ENCODE peak calls at places on chromosomes 5 and 9, in four cellular contexts. V is adipocyte; Y is NCI-H1417; I is CD4-positive, alpha-beta memory T cell. L is an unnamed sample.

GRCh38 chr5:144125163-144125726 is 45.2 kb downstream of the YIPF5 start:
- DNase-seq in I (no peak), Y (no peak), V (peak), L (no peak)

GRCh38 chr9:131605770-131606590 is 60.7 kb downstream of the PRRT1B start:
- DNase-seq in I (no peak), V (no peak), Y (no peak), L (no peak)

GRCh38 chr5:139243425-139243965 is 45.3 kb upstream of the SIL1 start:
- DNase-seq in Y (no peak), I (no peak), V (no peak), L (no peak)

GRCh38 chr5:132662925-132663770 is 5.2 kb downstream of the IL13 start:
- DNase-seq in Y (no peak), I (peak), V (peak), L (no peak)

GRCh38 chr9:132440769-132441168 is 30.8 kb downstream of the CFAP77 start:
- DNase-seq in V (no peak), I (no peak), Y (no peak), L (no peak)

GRCh38 chr9:36486454-36486932 is 86.2 kb upstream of the MELK start:
- DNase-seq in Y (no peak), V (peak), I (peak), L (no peak)

GRCh38 chr5:172106511-172107356 is 81.3 kb downstream of the STK10 start:
- DNase-seq in Y (peak), V (peak), I (peak), L (peak)

GRCh38 chr9:120394058-120394669 is 185.8 kb downstream of the CDK5RAP2 start:
- DNase-seq in I (no peak), V (peak), Y (no peak), L (no peak)

GRCh38 chr9:7315746-7316457 is 483.7 kb downstream of the DMAC1 start:
- DNase-seq in I (no peak), V (no peak), Y (no peak), L (no peak)

GRCh38 chr9:136787690-136788400 is 3.3 kb upstream of the TMEM141 start:
- DNase-seq in Y (peak), V (peak), I (peak), L (peak)

GRCh38 chr5:1479581-1480188 is 34.4 kb upstream of the SLC6A3 start:
- DNase-seq in I (no peak), V (peak), Y (no peak), L (peak)

GRCh38 chr9:19481971-19482404 is 73.2 kb downstream of the ACER2 start:
- DNase-seq in Y (no peak), V (no peak), I (no peak), L (no peak)

GRCh38 chr5:91359957-91360609 is 23.0 kb downstream of the ARRDC3 start:
- DNase-seq in V (no peak), I (no peak), Y (no peak), L (no peak)

GRCh38 chr9:123687246-123687721 is 242.6 kb downstream of the DENND1A start:
- DNase-seq in V (no peak), Y (peak), I (no peak), L (no peak)

GRCh38 chr5:42970636-42971559 is 69.2 kb downstream of the ANXA2R start:
- DNase-seq in Y (no peak), I (no peak), V (no peak), L (no peak)

GRCh38 chr5:113179156-113179555 is 202.6 kb downstream of the DCP2 start:
- DNase-seq in V (peak), Y (no peak), I (no peak), L (no peak)

GRCh38 chr9:70883056-70883455 is 238.4 kb downstream of the TRPM3 start:
- DNase-seq in I (no peak), Y (no peak), V (peak), L (no peak)

GRCh38 chr5:170315154-170315553 is 17.6 kb upstream of the LCP2 start:
- DNase-seq in I (no peak), V (no peak), Y (no peak), L (no peak)

GRCh38 chr5:16616536-16617271 is at the start of gene RETREG1:
- DNase-seq in I (peak), Y (peak), V (peak), L (peak)

GRCh38 chr9:87491488-87491887 is 6.2 kb upstream of the DAPK1 start:
- DNase-seq in I (no peak), V (no peak), Y (no peak), L (no peak)

GRCh38 chr5:53482717-53483638 is 2.5 kb downstream of the FST start:
- DNase-seq in Y (no peak), V (peak), I (no peak), L (peak)

GRCh38 chr5:121144764-121145163 is 680.7 kb downstream of the PRR16 start:
- DNase-seq in V (peak), I (no peak), Y (no peak), L (no peak)

GRCh38 chr5:23139338-23140171 is 286.4 kb upstream of the CDH12 start:
- DNase-seq in I (no peak), V (peak), Y (peak), L (peak)

GRCh38 chr9:15211160-15211993 is 95.6 kb downstream of the TTC39B start:
- DNase-seq in I (peak), V (peak), Y (peak), L (peak)

GRCh38 chr9:135310134-135310533 is 169.4 kb upstream of the PPP1R26 start:
- DNase-seq in V (no peak), I (no peak), Y (no peak), L (no peak)

GRCh38 chr9:17082343-17082742 is 52.5 kb upstream of the CNTLN start:
- DNase-seq in I (no peak), Y (no peak), V (peak), L (no peak)

GRCh38 chr9:14535161-14535930 is 157.9 kb downstream of the ZDHHC21 start:
- DNase-seq in V (no peak), I (no peak), Y (no peak), L (no peak)

GRCh38 chr9:81047280-81047679 is 642.1 kb downstream of the TLE1 start:
- DNase-seq in I (no peak), Y (no peak), V (no peak), L (no peak)

GRCh38 chr9:129665814-129666511 is 516 bp downstream of the PRRX2 start:
- DNase-seq in V (peak), I (no peak), Y (no peak), L (no peak)

GRCh38 chr9:17470015-17470414 is 108.9 kb upstream of the SH3GL2 start:
- DNase-seq in I (no peak), V (no peak), Y (no peak), L (no peak)

GRCh38 chr5:168282120-168282519 is 9.3 kb upstream of the WWC1 start:
- DNase-seq in I (no peak), Y (peak), V (no peak), L (no peak)

GRCh38 chr5:111512026-111512405 is 319 bp downstream of the STARD4 start:
- DNase-seq in Y (peak), V (peak), I (no peak), L (no peak)

GRCh38 chr9:98940278-98940677 is 3.4 kb upstream of the COL15A1 start:
- DNase-seq in I (no peak), V (no peak), Y (no peak), L (no peak)

GRCh38 chr5:39520232-39520572 is 95.4 kb upstream of the DAB2 start:
- DNase-seq in Y (no peak), I (no peak), V (peak), L (no peak)

L was measured in naive B cell.